ENCODE peak calls at places on chromosomes 11 and 22, in seven cellular contexts. F, W, S, D, V, Q and U are unnamed samples.

GRCh38 chr11:57358543-57358961 is 20.4 kb downstream of the P2RX3 start:
- DNase-seq in F (no peak), W (no peak), S (no peak), D (no peak), V (no peak), Q (no peak), U (peak)

GRCh38 chr22:30267382-30268302 is 991 bp upstream of the OSM start:
- DNase-seq in F (no peak), W (no peak), S (no peak), D (no peak), V (no peak), Q (no peak), U (peak)

GRCh38 chr11:121435132-121435531 is 17.0 kb upstream of the SORL1 start:
- DNase-seq in F (no peak), W (no peak), S (no peak), D (no peak), V (no peak), Q (no peak), U (no peak)

GRCh38 chr22:44449061-44449682 is 48.9 kb downstream of the RTL6 start:
- DNase-seq in F (no peak), W (no peak), S (no peak), D (no peak), V (no peak), Q (no peak), U (peak)

GRCh38 chr11:10931761-10932700 is 74.2 kb upstream of the ZBED5 start:
- DNase-seq in F (no peak), W (no peak), S (no peak), D (no peak), V (peak), Q (no peak), U (no peak)

GRCh38 chr11:104343578-104343977 is 179.6 kb upstream of the PDGFD start:
- DNase-seq in F (no peak), W (peak), S (no peak), D (no peak), V (no peak), Q (no peak), U (peak)

GRCh38 chr11:8091671-8092070 is 10.7 kb downstream of the TUB start:
- DNase-seq in F (no peak), W (no peak), S (peak), D (no peak), V (peak), Q (no peak), U (no peak)

GRCh38 chr11:25860677-25861445 is 471.1 kb upstream of the ANO3 start:
- DNase-seq in F (no peak), W (no peak), S (no peak), D (peak), V (no peak), Q (no peak), U (no peak)

GRCh38 chr11:77073328-77074001 is 6.7 kb downstream of the CAPN5 start:
- DNase-seq in F (no peak), W (peak), S (peak), D (no peak), V (peak), Q (no peak), U (no peak)

GRCh38 chr11:96254087-96254486 is 88.9 kb downstream of the MAML2 start:
- DNase-seq in F (no peak), W (no peak), S (no peak), D (no peak), V (peak), Q (no peak), U (no peak)

GRCh38 chr11:89437317-89437716 is 53.9 kb downstream of the NOX4 start:
- DNase-seq in F (no peak), W (no peak), S (peak), D (no peak), V (no peak), Q (no peak), U (no peak)